ENCODE peak calls at places on chromosomes 11 and 22, in four cellular contexts. F is K562, U is HCT116, N is HepG2. O is an unnamed sample.

GRCh38 chr22:49971232-49972162 is 10.9 kb downstream of the PIM3 start:
- DNase-seq in F (peak), U (no peak), N (no peak), O (peak)

GRCh38 chr11:17801166-17801565 is 66.6 kb downstream of the KCNC1 start:
- DNase-seq in F (no peak), U (no peak), N (no peak), O (peak)

GRCh38 chr11:124194696-124195418 is 11.7 kb downstream of the OR10D3 start:
- DNase-seq in F (peak), U (peak), N (peak), O (no peak)

GRCh38 chr11:78377625-78378418 is 39.8 kb downstream of the GAB2 start:
- DNase-seq in F (peak), U (no peak), N (no peak), O (no peak)

GRCh38 chr22:43540570-43540969 is 128.8 kb downstream of the MPPED1 start:
- DNase-seq in F (no peak), U (no peak), N (no peak), O (no peak)

GRCh38 chr11:45031912-45032519 is 81.3 kb upstream of the TP53I11 start:
- DNase-seq in F (no peak), U (no peak), N (no peak), O (no peak)

GRCh38 chr22:29916007-29916544 is 33.1 kb downstream of the MTMR3 start:
- DNase-seq in F (no peak), U (no peak), N (no peak), O (no peak)

GRCh38 chr11:17550455-17551346 is 3.6 kb downstream of the OTOG start:
- DNase-seq in F (no peak), U (no peak), N (no peak), O (no peak)

GRCh38 chr11:7936615-7937014 is 4.9 kb downstream of the OR10A3 start:
- DNase-seq in F (no peak), U (no peak), N (no peak), O (no peak)

GRCh38 chr11:114607753-114608459 is 12.3 kb upstream of the NXPE4 start:
- DNase-seq in F (no peak), U (no peak), N (no peak), O (no peak)

DNA sequence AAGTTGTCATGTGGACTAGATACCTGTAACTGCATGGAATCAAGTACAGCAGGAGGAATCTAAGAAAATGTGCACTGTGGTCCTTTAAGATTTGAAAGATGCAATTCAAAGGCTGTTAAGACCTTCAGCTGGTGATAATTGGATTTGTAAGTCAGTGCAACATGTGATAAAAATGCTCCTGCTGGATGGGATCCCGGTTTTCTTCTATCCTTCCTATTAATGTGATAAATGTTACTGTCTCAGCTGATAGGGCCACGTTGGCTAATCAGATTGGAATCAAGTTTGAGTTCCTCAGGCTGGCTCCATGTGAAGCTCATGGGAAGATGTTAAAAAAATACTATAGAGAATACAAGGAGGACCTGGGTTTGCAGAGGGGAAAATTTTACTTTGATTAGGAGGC is 652.3 kb downstream of the NTM start:
- DNase-seq in F (no peak), U (no peak), N (no peak), O (no peak)
- TF ChIP-seq FOSL1 in F (no peak), U (no peak), N (no peak), O (no peak)

DNA sequence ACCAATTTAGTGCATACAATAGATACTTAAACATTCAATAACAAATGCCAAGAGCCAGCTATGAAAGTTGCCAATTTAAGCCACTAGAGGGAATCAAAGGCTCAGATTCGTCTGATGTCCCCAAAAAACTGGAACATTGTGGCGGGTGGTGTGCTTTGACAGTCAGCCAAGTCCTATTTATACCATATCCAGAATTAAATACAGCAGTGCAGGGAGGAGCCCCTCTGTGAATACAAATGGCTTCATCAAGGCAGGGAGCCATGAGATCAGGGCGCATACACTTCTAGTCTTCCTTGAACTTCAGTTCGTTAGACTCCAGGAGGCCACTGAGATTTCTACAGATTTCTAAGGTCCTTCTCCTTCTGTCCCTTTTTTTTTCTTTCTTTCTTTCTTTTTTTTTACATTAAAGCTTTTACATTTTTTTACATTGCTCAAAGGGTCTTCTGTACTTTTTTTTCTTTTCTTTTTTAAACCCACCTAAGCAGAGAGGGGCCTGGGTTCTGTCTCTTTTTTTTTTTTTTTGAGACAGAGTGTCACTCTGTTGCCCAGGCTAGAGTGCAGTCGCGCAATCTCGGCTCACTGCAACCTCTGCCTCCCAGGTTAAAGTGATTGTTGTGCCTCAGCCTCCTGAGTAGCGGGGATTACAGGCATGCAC is 41.5 kb upstream of the HSPA8 start:
- DNase-seq in F (peak), U (peak), N (peak), O (no peak)
- TF ChIP-seq FOSL1 in F (no peak), U (no peak), N (no peak), O (no peak)

GRCh38 chr22:48949375-48950149 is 878.1 kb downstream of the BRD1 start:
- DNase-seq in F (no peak), U (no peak), N (no peak), O (no peak)
- TF ChIP-seq FOSL1 in F (no peak), U (no peak), N (no peak), O (no peak)

DNA sequence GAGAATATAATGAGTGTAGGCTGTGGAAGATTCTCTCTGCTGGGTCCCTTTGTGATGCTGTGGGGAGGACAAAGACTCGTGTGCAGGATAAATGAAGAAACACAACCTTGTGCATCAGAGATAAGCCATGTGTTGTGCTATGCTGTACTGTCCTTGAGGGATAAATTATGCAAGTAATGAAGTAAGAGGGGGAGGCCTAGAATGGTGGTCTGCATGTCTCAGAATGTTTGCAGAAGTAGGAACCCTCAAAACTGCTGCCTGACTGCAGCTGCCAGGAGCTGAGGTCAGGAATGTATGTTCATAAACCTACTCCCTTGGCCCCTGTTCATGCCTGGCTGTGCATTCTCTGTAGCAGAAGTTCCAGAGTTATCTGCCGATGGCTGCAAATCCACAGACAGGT is 4.6 kb upstream of the SMCO4 start:
- DNase-seq in F (no peak), U (no peak), N (no peak), O (no peak)
- TF ChIP-seq FOSL1 in F (no peak), U (no peak), N (no peak), O (no peak)

DNA sequence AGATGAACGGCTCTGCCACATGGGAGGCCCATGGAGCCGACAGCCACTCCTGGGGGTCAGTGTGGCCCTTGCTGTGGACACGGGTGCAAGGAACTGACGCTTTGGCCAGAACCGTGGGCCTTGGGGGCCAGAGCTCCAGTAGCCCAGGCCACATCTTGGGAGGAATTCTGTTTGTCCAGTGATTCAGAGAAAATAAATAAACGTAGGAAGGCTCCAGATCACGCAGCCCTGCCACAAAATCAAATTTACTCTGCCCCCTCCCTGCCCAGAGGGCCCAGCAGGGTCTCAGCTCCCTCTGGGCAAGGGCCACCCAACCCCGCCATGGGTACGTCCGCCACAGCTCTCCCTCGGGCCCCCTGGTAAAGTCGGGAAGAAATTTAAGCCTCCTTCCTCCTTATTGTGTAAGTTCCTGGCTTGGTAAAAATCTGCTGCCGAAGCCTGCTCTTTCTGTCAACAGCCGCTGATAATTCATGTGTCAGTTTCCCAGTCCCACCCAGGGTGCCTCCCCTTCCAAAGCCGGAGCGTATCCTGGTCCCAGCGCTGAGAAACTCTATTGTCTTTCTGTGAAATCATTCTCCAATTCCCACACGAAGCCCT is 6.9 kb upstream of the MUC5AC start:
- DNase-seq in F (no peak), U (no peak), N (no peak), O (no peak)
- TF ChIP-seq FOSL1 in F (no peak), U (no peak), N (no peak), O (no peak)

GRCh38 chr11:12859872-12860657 is 149.1 kb upstream of the RASSF10 start:
- DNase-seq in F (no peak), U (no peak), N (no peak), O (no peak)

GRCh38 chr11:12860827-12861226 is 148.3 kb upstream of the RASSF10 start:
- DNase-seq in F (no peak), U (no peak), N (no peak), O (no peak)

GRCh38 chr11:12863605-12864121 is 145.5 kb upstream of the RASSF10 start:
- DNase-seq in F (no peak), U (no peak), N (no peak), O (no peak)

GRCh38 chr11:12864316-12865156 is 144.6 kb upstream of the RASSF10 start:
- DNase-seq in F (no peak), U (no peak), N (no peak), O (no peak)

DNA sequence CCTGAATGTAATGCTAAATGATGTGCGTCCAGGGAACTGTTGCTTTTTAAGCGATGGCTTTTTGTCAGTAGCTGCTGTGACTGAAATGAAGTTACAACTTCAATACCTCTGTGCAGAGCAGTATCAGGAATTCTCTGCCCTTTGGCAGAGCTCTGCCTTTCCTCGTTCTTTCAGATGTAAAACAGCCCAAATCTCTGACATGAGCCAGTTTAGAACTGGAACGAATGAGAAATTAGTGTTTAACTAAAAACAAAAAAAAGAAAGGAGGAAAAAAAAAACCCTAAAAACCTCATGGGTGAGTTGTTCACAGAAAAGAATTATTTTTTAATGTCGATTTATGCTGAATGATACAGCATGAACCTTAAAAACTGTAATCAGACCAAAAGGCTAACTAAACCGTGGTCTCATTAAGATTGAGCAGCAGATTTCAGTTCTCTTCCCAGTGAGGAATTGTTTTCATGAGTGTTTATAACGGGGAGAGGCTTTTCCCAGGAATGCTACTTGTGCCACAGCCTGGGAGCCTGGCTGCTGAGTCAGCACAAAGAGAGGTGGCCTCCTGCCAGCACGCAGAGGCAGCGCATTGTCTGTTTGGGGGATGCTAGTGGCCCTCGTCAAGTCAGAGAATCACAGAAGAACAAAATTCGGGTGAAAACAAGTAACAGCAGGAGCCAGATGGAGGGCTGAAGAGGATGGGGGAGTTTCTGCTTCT is 146.2 kb upstream of the RASSF10 start:
- DNase-seq in F (peak), U (no peak), N (no peak), O (peak)
- TF ChIP-seq FOSL1 in F (no peak), U (no peak), N (no peak), O (no peak)

GRCh38 chr11:104654414-104654813 is 243.8 kb downstream of the CASP12 start:
- DNase-seq in F (no peak), U (no peak), N (no peak), O (no peak)
- TF ChIP-seq FOSL1 in F (no peak), U (no peak), N (no peak), O (no peak)

O was measured in H1.